ENCODE peak calls at places on chromosomes 4 and X, in five cellular contexts. One of them, this sample, is unnamed.

GRCh38 chr4:150149381-150149780 is 71.1 kb downstream of the DCLK2 start:
- DNase-seq in left lung: no peak
- DNase-seq in left ventricle myocardium inferior: no peak
- DNase-seq in mesothelial cell of epicardium: no peak
- DNase-seq in NCI-H1105: no peak
- DNase-seq in this sample: no peak

GRCh38 chr4:26173619-26174018 is 147.2 kb upstream of the RBPJ start:
- DNase-seq in NCI-H1105: no peak
- DNase-seq in mesothelial cell of epicardium: no peak
- DNase-seq in left ventricle myocardium inferior: no peak
- DNase-seq in left lung: no peak
- DNase-seq in this sample: no peak

GRCh38 chrX:129530410-129530809 is 7.1 kb upstream of the SMARCA1 start:
- DNase-seq in left lung: no peak
- DNase-seq in mesothelial cell of epicardium: no peak
- DNase-seq in left ventricle myocardium inferior: no peak
- DNase-seq in NCI-H1105: no peak
- DNase-seq in this sample: no peak

GRCh38 chr4:174120446-174121142 is 162.9 kb downstream of the FBXO8 start:
- DNase-seq in NCI-H1105: peak; percentile 62
- DNase-seq in mesothelial cell of epicardium: no peak
- DNase-seq in left lung: no peak
- DNase-seq in left ventricle myocardium inferior: peak; percentile 60
- DNase-seq in this sample: no peak

GRCh38 chrX:133297284-133297683 is 79.1 kb upstream of the TFDP3 start:
- DNase-seq in mesothelial cell of epicardium: no peak
- DNase-seq in NCI-H1105: no peak
- DNase-seq in left lung: no peak
- DNase-seq in left ventricle myocardium inferior: no peak
- DNase-seq in this sample: no peak

GRCh38 chrX:23483396-23483795 is 148.7 kb downstream of the PTCHD1 start:
- DNase-seq in left lung: no peak
- DNase-seq in left ventricle myocardium inferior: no peak
- DNase-seq in NCI-H1105: no peak
- DNase-seq in mesothelial cell of epicardium: no peak
- DNase-seq in this sample: no peak

GRCh38 chrX:25191403-25191802 is 175.6 kb upstream of the ARX start:
- DNase-seq in NCI-H1105: no peak
- DNase-seq in mesothelial cell of epicardium: no peak
- DNase-seq in left lung: no peak
- DNase-seq in left ventricle myocardium inferior: no peak
- DNase-seq in this sample: no peak

GRCh38 chr4:52658671-52659015 is 458 bp downstream of the USP46 start:
- DNase-seq in mesothelial cell of epicardium: no peak
- DNase-seq in left ventricle myocardium inferior: no peak
- DNase-seq in left lung: no peak
- DNase-seq in NCI-H1105: no peak
- DNase-seq in this sample: no peak

GRCh38 chr4:77819836-77820679 is 890 bp upstream of the CNOT6L start:
- DNase-seq in left lung: peak; percentile 95
- DNase-seq in mesothelial cell of epicardium: peak; percentile 86
- DNase-seq in left ventricle myocardium inferior: peak; percentile 94
- DNase-seq in NCI-H1105: peak; percentile 68
- DNase-seq in this sample: peak; percentile 60

GRCh38 chr4:10108391-10108790 is 8.2 kb downstream of the WDR1 start:
- DNase-seq in left ventricle myocardium inferior: no peak
- DNase-seq in mesothelial cell of epicardium: no peak
- DNase-seq in NCI-H1105: no peak
- DNase-seq in left lung: no peak
- DNase-seq in this sample: no peak

GRCh38 chr4:133151301-133151680 is 2.2 kb downstream of the PCDH10 start:
- DNase-seq in left ventricle myocardium inferior: no peak
- DNase-seq in mesothelial cell of epicardium: no peak
- DNase-seq in NCI-H1105: no peak
- DNase-seq in left lung: no peak
- DNase-seq in this sample: peak; percentile 24

GRCh38 chr4:108730579-108730978 is 32.3 kb downstream of the ETNPPL start:
- DNase-seq in left ventricle myocardium inferior: no peak
- DNase-seq in mesothelial cell of epicardium: no peak
- DNase-seq in NCI-H1105: no peak
- DNase-seq in left lung: no peak
- DNase-seq in this sample: no peak

GRCh38 chr4:156939801-156940200 is 31.8 kb downstream of the PDGFC start:
- DNase-seq in left lung: no peak
- DNase-seq in left ventricle myocardium inferior: no peak
- DNase-seq in mesothelial cell of epicardium: no peak
- DNase-seq in NCI-H1105: no peak
- DNase-seq in this sample: no peak

GRCh38 chrX:121151293-121151692 is 103.9 kb downstream of the GLUD2 start:
- DNase-seq in NCI-H1105: no peak
- DNase-seq in left ventricle myocardium inferior: no peak
- DNase-seq in mesothelial cell of epicardium: no peak
- DNase-seq in left lung: no peak
- DNase-seq in this sample: no peak

GRCh38 chr4:30870513-30870912 is 150.3 kb downstream of the PCDH7 start:
- DNase-seq in NCI-H1105: no peak
- DNase-seq in left lung: no peak
- DNase-seq in left ventricle myocardium inferior: no peak
- DNase-seq in mesothelial cell of epicardium: no peak
- DNase-seq in this sample: no peak

GRCh38 chr4:108115168-108115526 is 53.6 kb downstream of the LEF1 start:
- DNase-seq in NCI-H1105: no peak
- DNase-seq in left ventricle myocardium inferior: no peak
- DNase-seq in left lung: no peak
- DNase-seq in mesothelial cell of epicardium: no peak
- DNase-seq in this sample: no peak

GRCh38 chr4:159823743-159824142 is 720.9 kb downstream of the RAPGEF2 start:
- DNase-seq in left ventricle myocardium inferior: no peak
- DNase-seq in NCI-H1105: no peak
- DNase-seq in mesothelial cell of epicardium: no peak
- DNase-seq in left lung: no peak
- DNase-seq in this sample: no peak

GRCh38 chrX:150879855-150880807 is 18.3 kb downstream of the CD99L2 start:
- DNase-seq in NCI-H1105: no peak
- DNase-seq in left lung: no peak
- DNase-seq in mesothelial cell of epicardium: no peak
- DNase-seq in left ventricle myocardium inferior: no peak
- DNase-seq in this sample: no peak

GRCh38 chrX:49059209-49060191 is 701 bp downstream of the CCDC120 start:
- DNase-seq in left lung: no peak
- DNase-seq in NCI-H1105: no peak
- DNase-seq in left ventricle myocardium inferior: no peak
- DNase-seq in mesothelial cell of epicardium: no peak
- DNase-seq in this sample: no peak

GRCh38 chr4:184583738-184584502 is 65.3 kb downstream of the CASP3 start:
- DNase-seq in mesothelial cell of epicardium: no peak
- DNase-seq in left ventricle myocardium inferior: no peak
- DNase-seq in NCI-H1105: no peak
- DNase-seq in left lung: no peak
- DNase-seq in this sample: no peak

GRCh38 chrX:118577041-118577440 is 81.4 kb downstream of the DOCK11 start:
- DNase-seq in mesothelial cell of epicardium: no peak
- DNase-seq in left lung: no peak
- DNase-seq in NCI-H1105: peak; percentile 33
- DNase-seq in left ventricle myocardium inferior: no peak
- DNase-seq in this sample: no peak

GRCh38 chr4:52577285-52577968 is 81.7 kb downstream of the USP46 start:
- DNase-seq in mesothelial cell of epicardium: no peak
- DNase-seq in left ventricle myocardium inferior: no peak
- DNase-seq in left lung: no peak
- DNase-seq in NCI-H1105: no peak
- DNase-seq in this sample: no peak

GRCh38 chrX:104113237-104113965 is 1.1 kb downstream of the ZCCHC18 start:
- DNase-seq in left ventricle myocardium inferior: no peak
- DNase-seq in NCI-H1105: peak; percentile 54
- DNase-seq in left lung: no peak
- DNase-seq in mesothelial cell of epicardium: peak; percentile 25
- DNase-seq in this sample: no peak

GRCh38 chr4:182367153-182367552 is 124.0 kb downstream of the TENM3 start:
- DNase-seq in mesothelial cell of epicardium: no peak
- DNase-seq in NCI-H1105: no peak
- DNase-seq in left ventricle myocardium inferior: no peak
- DNase-seq in left lung: no peak
- DNase-seq in this sample: no peak

GRCh38 chr4:129064717-129065116 is 28.6 kb downstream of the SCLT1 start:
- DNase-seq in mesothelial cell of epicardium: no peak
- DNase-seq in left ventricle myocardium inferior: no peak
- DNase-seq in NCI-H1105: no peak
- DNase-seq in left lung: no peak
- DNase-seq in this sample: no peak

GRCh38 chr4:47427936-47428335 is 35.6 kb downstream of the COMMD8 start:
- DNase-seq in NCI-H1105: no peak
- DNase-seq in left ventricle myocardium inferior: no peak
- DNase-seq in mesothelial cell of epicardium: no peak
- DNase-seq in left lung: no peak
- DNase-seq in this sample: no peak